ENCODE peak calls at places on chromosomes 11 and 22, in ten cellular contexts. M is stimulated activated CD4-positive, alpha-beta T cell treated with anti-CD3 and anti-CD28 coated beads, Interleukin-1b, Interleukin-23, amount 100 ng/mL, for 48 hours; O is suprapubic skin; Z is Karpas-422; Q is dorsolateral prefrontal cortex; B is H4; R is naive thymus-derived CD8-positive, alpha-beta T cell; X is stimulated activated CD8-positive, alpha-beta memory T cell treated with anti-CD3 and anti-CD28 coated beads, Interleukin-4, amount 100 ng/mL, for 4 hours; T is left lobe of liver; I is HT1080. P is an unnamed sample.

GRCh38 chr22:42786606-42787356 is 66.1 kb upstream of the A4GALT start:
- DNase-seq in M (no peak), R (no peak), Q (no peak), Z (no peak), B (no peak), O (no peak), X (no peak), I (no peak), T (no peak), P (no peak)

GRCh38 chr11:88332851-88333250 is 4.7 kb downstream of the CTSC start:
- DNase-seq in T (no peak), X (no peak), R (no peak), Q (no peak), B (no peak), M (no peak), O (no peak), I (no peak), Z (no peak), P (no peak)

GRCh38 chr11:120746395-120746794 is 234.8 kb downstream of the GRIK4 start:
- DNase-seq in M (no peak), Q (no peak), T (no peak), Z (no peak), O (no peak), X (no peak), B (no peak), R (no peak), I (no peak), P (no peak)

GRCh38 chr11:70040869-70041501 is 37.1 kb upstream of the ANO1 start:
- DNase-seq in X (no peak), R (no peak), B (no peak), O (peak), Z (no peak), M (no peak), I (no peak), T (peak), Q (no peak), P (no peak)

GRCh38 chr11:132999519-132999918 is 532.8 kb downstream of the OPCML start:
- DNase-seq in R (no peak), I (no peak), M (no peak), Q (no peak), Z (no peak), O (no peak), T (no peak), B (no peak), X (no peak), P (no peak)

GRCh38 chr22:31346733-31347250 is 646 bp upstream of the PATZ1 start:
- DNase-seq in I (no peak), Q (peak), B (no peak), O (no peak), R (peak), T (peak), M (peak), X (no peak), Z (peak), P (peak)

GRCh38 chr22:45226681-45227186 is 14.0 kb downstream of the KIAA0930 start:
- DNase-seq in T (peak), I (peak), Q (peak), R (no peak), M (no peak), X (no peak), B (peak), O (no peak), Z (no peak), P (no peak)

GRCh38 chr11:93967258-93967657 is 53.9 kb upstream of the HEPHL1 start:
- DNase-seq in M (no peak), B (no peak), R (no peak), Z (no peak), O (no peak), Q (no peak), I (no peak), T (no peak), X (no peak), P (no peak)

GRCh38 chr22:27482414-27482813 is 319.1 kb downstream of the MN1 start:
- DNase-seq in Q (no peak), X (no peak), M (no peak), B (no peak), T (no peak), Z (no peak), O (no peak), I (no peak), R (no peak), P (no peak)

GRCh38 chr11:3989891-3990290 is 104.7 kb upstream of the RRM1 start:
- DNase-seq in R (no peak), Q (no peak), X (no peak), Z (no peak), O (no peak), M (no peak), B (no peak), T (no peak), I (no peak), P (no peak)

GRCh38 chr11:16984229-16984628 is 30.0 kb downstream of the PLEKHA7 start:
- DNase-seq in I (no peak), Z (no peak), M (no peak), B (no peak), T (no peak), O (no peak), R (no peak), X (no peak), Q (no peak), P (no peak)

GRCh38 chr22:43234299-43234988 is 47.5 kb upstream of the TTLL12 start:
- DNase-seq in B (no peak), Q (no peak), M (no peak), O (no peak), Z (no peak), I (no peak), X (no peak), T (no peak), R (no peak), P (no peak)

GRCh38 chr11:76763573-76764348 is 19.4 kb upstream of the TSKU start:
- DNase-seq in X (no peak), T (no peak), B (no peak), Z (no peak), O (no peak), Q (no peak), I (peak), M (no peak), R (no peak), P (no peak)

GRCh38 chr11:75668508-75669297 is at the start of gene MAP6:
- DNase-seq in O (no peak), Q (peak), T (no peak), B (no peak), I (no peak), R (no peak), M (peak), Z (no peak), X (no peak), P (no peak)

GRCh38 chr22:20979243-20979809 is 2.8 kb upstream of the LZTR1 start:
- DNase-seq in M (peak), I (no peak), Q (peak), R (peak), X (peak), O (no peak), T (peak), Z (peak), B (no peak), P (peak)

GRCh38 chr11:74687237-74688005 is 43.8 kb downstream of the CHRDL2 start:
- DNase-seq in B (no peak), Z (no peak), I (peak), Q (no peak), R (no peak), O (no peak), X (no peak), M (no peak), T (no peak), P (no peak)

GRCh38 chr11:64180871-64181270 is 5.1 kb upstream of the STIP1 start:
- DNase-seq in X (no peak), R (no peak), Z (no peak), I (no peak), Q (no peak), T (no peak), M (no peak), B (no peak), O (no peak), P (no peak)

GRCh38 chr11:58289266-58289665 is 21.2 kb upstream of the OR10W1 start:
- DNase-seq in T (no peak), M (no peak), Q (no peak), I (no peak), X (no peak), O (no peak), B (no peak), Z (no peak), R (no peak), P (no peak)

GRCh38 chr22:46513908-46514550 is 23.4 kb downstream of the CELSR1 start:
- DNase-seq in X (no peak), B (no peak), R (no peak), Q (no peak), T (no peak), I (no peak), M (no peak), Z (no peak), O (no peak), P (no peak)

GRCh38 chr11:72781313-72782080 is 12.3 kb downstream of the STARD10 start:
- DNase-seq in R (peak), O (no peak), T (peak), M (no peak), Z (no peak), Q (no peak), B (no peak), X (peak), I (no peak), P (no peak)

GRCh38 chr11:9231848-9232177 is 33.3 kb downstream of the DENND5A start:
- DNase-seq in M (no peak), O (no peak), T (no peak), I (no peak), X (no peak), Z (peak), Q (no peak), R (no peak), B (no peak), P (peak)

GRCh38 chr22:45859231-45860161 is 117.5 kb downstream of the WNT7B start:
- DNase-seq in B (no peak), O (no peak), I (no peak), R (no peak), X (no peak), M (no peak), Q (no peak), T (no peak), Z (no peak), P (no peak)

GRCh38 chr11:47786373-47786772 is 19.2 kb upstream of the FNBP4 start:
- DNase-seq in Q (no peak), I (no peak), B (no peak), T (no peak), R (no peak), O (no peak), M (no peak), Z (no peak), X (no peak), P (no peak)